ENCODE peak calls at places on chromosomes 13 and 19, in eight cellular contexts. W, B, Q, J, L, Y, F and M are unnamed samples.

GRCh38 chr19:12772323-12772722 is 3.0 kb downstream of the HOOK2 start:
- DNase-seq in W (peak; percentile 59), B (no peak), Q (no peak), J (no peak), L (no peak), Y (no peak), F (no peak), M (no peak)

GRCh38 chr13:32734511-32734910 is 148.3 kb downstream of the PDS5B start:
- DNase-seq in W (no peak), B (peak; percentile 80), Q (no peak), J (no peak), L (peak; percentile 28), Y (peak; percentile 42), F (peak; percentile 3), M (no peak)

GRCh38 chr13:99501952-99502310 is 659 bp downstream of the TM9SF2 start:
- DNase-seq in W (no peak), B (peak; percentile 18), Q (peak; percentile 6), J (no peak), L (no peak), Y (peak; percentile 23), F (peak; percentile 39), M (no peak)

GRCh38 chr13:59879281-59879680 is 284.4 kb downstream of the DIAPH3 start:
- DNase-seq in W (no peak), B (no peak), Q (no peak), J (no peak), L (no peak), Y (peak; percentile 5), F (peak; percentile 2), M (no peak)

GRCh38 chr13:63910406-63910957 is 2494.8 kb upstream of the PCDH20 start:
- DNase-seq in W (no peak), B (peak; percentile 6), Q (no peak), J (peak; percentile 75), L (no peak), Y (peak; percentile 39), F (no peak), M (no peak)

GRCh38 chr13:74751739-74752138 is 617.5 kb upstream of the KLF12 start:
- DNase-seq in W (no peak), B (no peak), Q (no peak), J (no peak), L (no peak), Y (no peak), F (no peak), M (no peak)

GRCh38 chr13:42043676-42044075 is 4.8 kb upstream of the DGKH start:
- DNase-seq in W (no peak), B (no peak), Q (no peak), J (no peak), L (no peak), Y (no peak), F (no peak), M (no peak)

GRCh38 chr13:48749699-48750473 is 96.2 kb downstream of the CYSLTR2 start:
- DNase-seq in W (peak; percentile 97), B (peak; percentile 96), Q (no peak), J (peak; percentile 88), L (peak; percentile 92), Y (peak; percentile 99), F (peak; percentile 68), M (peak; percentile 14)

GRCh38 chr13:34300559-34300958 is 482.6 kb downstream of the RFC3 start:
- DNase-seq in W (no peak), B (peak; percentile 41), Q (no peak), J (no peak), L (no peak), Y (peak; percentile 34), F (no peak), M (no peak)

GRCh38 chr13:39244561-39245230 is 206.4 kb downstream of the NHLRC3 start:
- DNase-seq in W (no peak), B (no peak), Q (no peak), J (no peak), L (no peak), Y (no peak), F (no peak), M (no peak)

GRCh38 chr19:6056801-6057650 is 53.3 kb downstream of the RFX2 start:
- DNase-seq in W (peak; percentile 95), B (peak; percentile 93), Q (peak; percentile 66), J (peak; percentile 48), L (peak; percentile 90), Y (peak; percentile 92), F (no peak), M (no peak)

GRCh38 chr13:98403076-98403475 is 173.8 kb downstream of the STK24 start:
- DNase-seq in W (no peak), B (no peak), Q (no peak), J (no peak), L (no peak), Y (no peak), F (no peak), M (no peak)

GRCh38 chr13:98405690-98406344 is 171.1 kb downstream of the STK24 start:
- DNase-seq in W (no peak), B (no peak), Q (no peak), J (no peak), L (no peak), Y (no peak), F (no peak), M (no peak)

GRCh38 chr13:98406475-98406874 is 170.4 kb downstream of the STK24 start:
- DNase-seq in W (no peak), B (no peak), Q (no peak), J (no peak), L (no peak), Y (no peak), F (no peak), M (no peak)

GRCh38 chr13:98406971-98407370 is 169.9 kb downstream of the STK24 start:
- DNase-seq in W (no peak), B (no peak), Q (no peak), J (no peak), L (no peak), Y (no peak), F (no peak), M (no peak)

DNA sequence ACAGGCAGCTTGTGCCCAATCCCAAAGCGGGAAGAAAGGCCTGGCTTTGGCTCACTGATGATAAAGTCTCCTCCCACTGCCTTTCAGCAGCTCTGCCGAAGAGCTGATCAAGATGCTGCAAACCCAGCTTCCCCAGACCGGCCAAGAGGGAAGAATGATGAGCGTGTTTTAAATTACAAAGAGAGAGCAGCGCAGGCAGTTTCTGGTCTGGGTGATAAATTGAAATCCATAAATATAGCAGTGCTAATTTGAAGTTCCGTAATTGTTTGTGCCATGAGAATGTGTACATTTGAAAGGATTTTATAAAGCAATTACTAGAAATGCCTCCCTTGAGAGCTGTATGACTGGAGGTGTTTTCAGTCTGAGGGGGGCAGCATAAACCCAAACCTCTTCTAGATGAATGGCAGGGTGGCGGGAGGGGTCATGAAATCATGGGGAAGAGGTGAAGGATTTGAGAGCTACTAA is 171.8 kb downstream of the STK24 start:
- DNase-seq in W (no peak), B (peak; percentile 10), Q (no peak), J (peak; percentile 70), L (no peak), Y (peak; percentile 29), F (peak; percentile 52), M (no peak)
- H3K4me3 ChIP-seq in W (no peak overlapping the region), B (no peak overlapping the region), Q (no peak overlapping the region), J (no peak overlapping the region), L (no peak overlapping the region), Y (no peak overlapping the region), F (no peak overlapping the region), M (no peak overlapping the region)

GRCh38 chr19:13984186-13984585 is 21.9 kb downstream of the RFX1 start:
- DNase-seq in W (no peak), B (no peak), Q (no peak), J (no peak), L (no peak), Y (no peak), F (no peak), M (no peak)

GRCh38 chr19:13985771-13986347 is 20.3 kb downstream of the RFX1 start:
- DNase-seq in W (no peak), B (no peak), Q (no peak), J (no peak), L (no peak), Y (no peak), F (no peak), M (no peak)

GRCh38 chr19:13986348-13986904 is 19.7 kb downstream of the RFX1 start:
- DNase-seq in W (peak; percentile 90), B (no peak), Q (peak; percentile 42), J (peak; percentile 92), L (no peak), Y (peak; percentile 55), F (no peak), M (peak; percentile 99)

GRCh38 chr19:13983213-13983889 is 22.8 kb downstream of the RFX1 start:
- DNase-seq in W (no peak), B (no peak), Q (no peak), J (no peak), L (no peak), Y (no peak), F (no peak), M (peak; percentile 37)

GRCh38 chr19:13984875-13985741 is 21.0 kb downstream of the RFX1 start:
- DNase-seq in W (no peak), B (no peak), Q (no peak), J (no peak), L (no peak), Y (no peak), F (no peak), M (peak; percentile 42)
- H3K4me3 ChIP-seq in W (no peak overlapping the region), B (no peak overlapping the region), Q (no peak overlapping the region), J (no peak overlapping the region), L (no peak overlapping the region), Y (no peak overlapping the region), F (no peak overlapping the region), M (no peak overlapping the region)

DNA sequence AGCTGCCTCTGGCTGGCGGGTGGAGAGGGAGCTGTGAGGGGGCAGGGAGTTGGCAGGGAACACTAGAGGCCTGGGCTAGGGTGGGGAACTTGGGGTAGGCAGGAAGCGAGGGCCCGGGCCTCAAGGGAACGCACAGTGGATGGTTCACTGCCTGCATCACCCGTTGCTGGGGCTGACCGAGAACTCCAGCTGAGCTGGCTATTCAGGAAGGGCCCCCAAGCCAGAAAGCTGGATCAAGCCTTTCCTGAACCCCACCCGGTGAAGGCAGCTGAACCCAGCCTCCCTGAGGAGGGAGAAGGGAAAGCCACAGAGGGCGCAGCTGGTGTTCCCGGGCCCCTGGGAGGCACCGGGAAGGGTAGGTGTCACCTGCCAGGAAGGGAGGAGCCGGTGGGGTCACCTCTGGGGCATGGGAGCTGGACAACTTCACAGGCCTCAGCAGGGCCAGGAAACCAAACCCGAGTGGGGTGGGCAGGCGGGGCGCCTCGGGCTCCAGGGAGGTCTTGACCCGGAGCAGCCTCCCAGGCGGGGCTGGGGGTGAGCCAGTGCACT is 13.9 kb downstream of the PALM start:
- DNase-seq in W (no peak), B (no peak), Q (no peak), J (no peak), L (no peak), Y (no peak), F (no peak), M (no peak)
- H3K4me3 ChIP-seq in W (no peak overlapping the region), B (no peak overlapping the region), Q (no peak overlapping the region), J (no peak overlapping the region), L (no peak overlapping the region), Y (no peak overlapping the region), F (no peak overlapping the region), M (no peak overlapping the region)

DNA sequence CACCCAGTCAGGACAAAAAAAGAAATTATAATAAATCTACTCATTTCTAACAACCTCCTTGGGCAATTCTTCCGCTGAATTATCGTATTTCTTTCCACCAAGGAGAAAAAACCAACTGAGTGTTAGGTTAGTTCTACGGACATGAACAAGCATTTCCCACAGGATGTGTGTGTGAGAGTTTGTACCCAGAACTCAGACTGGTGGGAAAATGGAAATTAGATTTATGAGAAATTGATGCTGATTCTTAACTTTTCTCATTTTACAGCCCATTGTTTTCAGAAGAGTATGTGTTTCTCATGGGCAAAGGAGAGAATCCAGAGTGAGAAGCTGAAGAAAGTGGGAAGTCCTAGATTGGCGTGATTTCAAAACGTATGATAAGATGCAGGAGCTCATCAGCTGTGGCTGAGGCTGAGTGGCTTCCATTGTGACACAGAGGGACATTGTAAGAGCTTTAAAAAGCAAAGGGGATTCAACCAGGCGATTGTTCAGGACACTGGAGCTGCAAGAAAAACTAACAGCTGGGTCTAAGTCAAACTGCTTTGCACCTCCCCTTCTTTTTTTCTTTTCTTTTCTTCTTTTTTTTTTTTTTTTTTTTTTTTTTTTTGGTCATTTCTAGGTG is 184.8 kb upstream of the ARGLU1 start:
- DNase-seq in W (no peak), B (no peak), Q (no peak), J (no peak), L (no peak), Y (no peak), F (peak; percentile 28), M (no peak)
- H3K4me3 ChIP-seq in W (no peak overlapping the region), B (no peak overlapping the region), Q (no peak overlapping the region), J (no peak overlapping the region), L (no peak overlapping the region), Y (no peak overlapping the region), F (no peak overlapping the region), M (no peak overlapping the region)